ENCODE peak calls at places on chromosomes 3 and 15, in eight cellular contexts. F is HCEC 1CT, T is NCI-H446, E is hepatic stellate cell, V is HuH-7, M is uterus, Q is coronary artery, H is Right ventricle myocardium superior. G is an unnamed sample.
A peak's percentile ranks its signal among the peaks of the same experiment; 100 is the strongest.

GRCh38 chr3:111236833-111237713 is 165.5 kb downstream of the NECTIN3 start:
- DNase-seq in M (no peak), E (no peak), V (no peak), F (peak; percentile 61), Q (no peak), H (no peak), T (no peak), G (no peak)

GRCh38 chr3:135503429-135504083 is 462.0 kb upstream of the PPP2R3A start:
- DNase-seq in E (peak; percentile 50), T (peak; percentile 51), F (peak; percentile 58), H (peak; percentile 79), V (peak; percentile 47), Q (no peak), M (peak; percentile 21), G (no peak)

GRCh38 chr3:84959470-84960380 is 936 bp downstream of the CADM2 start:
- DNase-seq in F (no peak), H (no peak), Q (no peak), M (no peak), E (no peak), V (no peak), T (no peak), G (no peak)

GRCh38 chr3:14274999-14275961 is 96.7 kb downstream of the LSM3 start:
- DNase-seq in H (no peak), E (no peak), M (no peak), V (peak; percentile 68), T (no peak), Q (no peak), F (peak; percentile 9), G (no peak)

GRCh38 chr15:34336333-34336732 is 1.2 kb downstream of the SLC12A6 start:
- DNase-seq in F (no peak), E (no peak), Q (no peak), H (no peak), T (no peak), V (no peak), M (no peak), G (no peak)

GRCh38 chr3:62084558-62084957 is 288.8 kb downstream of the FEZF2 start:
- DNase-seq in M (no peak), T (no peak), V (no peak), H (no peak), E (no peak), F (no peak), Q (no peak), G (no peak)

GRCh38 chr3:108322352-108322751 is 26.0 kb downstream of the HHLA2 start:
- DNase-seq in H (no peak), M (no peak), Q (no peak), T (no peak), F (no peak), V (no peak), E (no peak), G (no peak)

GRCh38 chr3:13500133-13500885 is 20.2 kb downstream of the HDAC11 start:
- DNase-seq in H (peak; percentile 53), M (no peak), E (peak; percentile 56), F (no peak), V (peak; percentile 90), Q (no peak), T (no peak), G (no peak)

GRCh38 chr3:60217156-60217911 is 1033.9 kb downstream of the FHIT start:
- DNase-seq in V (no peak), T (no peak), Q (no peak), H (no peak), F (no peak), M (no peak), E (no peak), G (no peak)

GRCh38 chr3:126270145-126270811 is 86.9 kb downstream of the KLF15 start:
- DNase-seq in V (no peak), M (peak; percentile 70), T (no peak), E (no peak), F (no peak), H (peak; percentile 87), Q (peak; percentile 98), G (peak; percentile 96)

GRCh38 chr15:35256555-35256954 is 171.5 kb upstream of the NANOGP8 start:
- DNase-seq in T (no peak), H (no peak), M (no peak), Q (no peak), F (peak; percentile 36), E (no peak), V (no peak), G (no peak)

GRCh38 chr3:136109499-136109898 is 86.6 kb downstream of the MSL2 start:
- DNase-seq in T (no peak), M (no peak), E (no peak), H (no peak), V (no peak), F (no peak), Q (no peak), G (no peak)

GRCh38 chr3:65963787-65964707 is 74.7 kb downstream of the MAGI1 start:
- DNase-seq in M (no peak), T (no peak), E (peak; percentile 62), F (peak; percentile 96), Q (no peak), V (no peak), H (no peak), G (no peak)

GRCh38 chr3:25293736-25294135 is 134.3 kb upstream of the RARB start:
- DNase-seq in Q (no peak), E (no peak), H (no peak), M (peak; percentile 18), T (no peak), F (no peak), V (no peak), G (no peak)

GRCh38 chr3:124812291-124813265 is 74.6 kb downstream of the ITGB5 start:
- DNase-seq in T (peak; percentile 81), M (peak; percentile 75), F (peak; percentile 95), V (peak; percentile 53), H (peak; percentile 65), Q (peak; percentile 93), E (peak; percentile 89), G (peak; percentile 95)

GRCh38 chr3:113832477-113833164 is 6.0 kb upstream of the GRAMD1C start:
- DNase-seq in T (no peak), Q (no peak), H (no peak), E (no peak), M (no peak), F (no peak), V (no peak), G (no peak)

GRCh38 chr3:134803652-134804051 is 8.6 kb downstream of the EPHB1 start:
- DNase-seq in E (no peak), F (no peak), V (no peak), M (no peak), T (no peak), H (no peak), Q (peak; percentile 38), G (peak; percentile 75)

GRCh38 chr3:40801276-40801675 is 276.5 kb downstream of the ZNF621 start:
- DNase-seq in T (no peak), M (no peak), V (no peak), H (no peak), Q (no peak), F (peak; percentile 43), E (no peak), G (peak; percentile 39)

GRCh38 chr15:58361291-58361759 is 70.5 kb upstream of the LIPC start:
- DNase-seq in V (no peak), T (no peak), H (no peak), F (peak; percentile 99), M (no peak), Q (no peak), E (no peak), G (peak; percentile 39)

GRCh38 chr3:23648326-23648964 is 157.3 kb upstream of the UBE2E1 start:
- DNase-seq in T (no peak), F (peak; percentile 71), H (no peak), M (no peak), E (no peak), V (no peak), Q (no peak), G (peak; percentile 62)

GRCh38 chr3:13537926-13538325 is 11.0 kb upstream of the FBLN2 start:
- DNase-seq in Q (no peak), T (no peak), V (no peak), M (no peak), E (peak; percentile 93), F (no peak), H (no peak), G (no peak)

GRCh38 chr3:143507735-143508580 is 340.3 kb downstream of the SLC9A9 start:
- DNase-seq in Q (no peak), M (no peak), T (no peak), E (peak; percentile 37), H (no peak), F (peak; percentile 87), V (no peak), G (no peak)

G was measured in esophagus muscularis mucosa.